ENCODE peak calls at places on chromosomes 6 and 20, in four cellular contexts. L is fibroblast of villous mesenchyme, Y is nephron progenitor cell, K is NCI-H1694. W is an unnamed sample.

GRCh38 chr20:62356948-62357667 is 10.0 kb downstream of the LAMA5 start:
- DNase-seq in Y (no peak), L (peak), K (no peak), W (no peak)

GRCh38 chr6:42935322-42935721 is 6.0 kb downstream of the CNPY3 start:
- DNase-seq in K (no peak), Y (no peak), L (no peak), W (no peak)

GRCh38 chr6:89678531-89678930 is 40.0 kb upstream of the LYRM2 start:
- DNase-seq in Y (no peak), K (no peak), L (no peak), W (no peak)

GRCh38 chr6:45422541-45423110 is 44.9 kb upstream of the SUPT3H start:
- DNase-seq in L (no peak), K (no peak), Y (peak), W (no peak)

GRCh38 chr20:35312348-35312747 is 20.1 kb upstream of the FAM83C start:
- DNase-seq in Y (no peak), L (peak), K (no peak), W (no peak)

GRCh38 chr20:37474386-37474785 is 46.7 kb upstream of the NNAT start:
- DNase-seq in Y (no peak), K (no peak), L (no peak), W (no peak)

GRCh38 chr6:82006027-82006738 is 241.4 kb downstream of the IBTK start:
- DNase-seq in Y (no peak), K (peak), L (peak), W (no peak)

GRCh38 chr6:144055121-144055931 is 40.0 kb downstream of the SF3B5 start:
- DNase-seq in Y (no peak), L (no peak), K (no peak), W (no peak)

GRCh38 chr20:15867899-15868298 is 705.3 kb downstream of the KIF16B start:
- DNase-seq in L (no peak), K (no peak), Y (no peak), W (no peak)

GRCh38 chr6:143594647-143595046 is 83.1 kb upstream of the PHACTR2 start:
- DNase-seq in K (no peak), Y (no peak), L (peak), W (peak)

GRCh38 chr6:169993861-169994481 is 242.5 kb downstream of the ERMARD start:
- DNase-seq in L (no peak), Y (no peak), K (no peak), W (no peak)

GRCh38 chr6:157236040-157236725 is 87.1 kb downstream of the TMEM242 start:
- DNase-seq in L (no peak), Y (peak), K (no peak), W (no peak)

GRCh38 chr6:42979523-42980177 is 669 bp upstream of the PEX6 start:
- DNase-seq in L (no peak), Y (no peak), K (no peak), W (no peak)

GRCh38 chr20:381581-382290 is 1.2 kb downstream of the TRIB3 start:
- DNase-seq in L (peak), K (peak), Y (peak), W (no peak)

GRCh38 chr6:28929887-28930620 is 6.3 kb upstream of the TRIM27 start:
- DNase-seq in Y (no peak), K (no peak), L (no peak), W (no peak)

GRCh38 chr6:34341481-34341971 is 50.9 kb downstream of the NUDT3 start:
- DNase-seq in Y (no peak), L (peak), K (no peak), W (no peak)

GRCh38 chr6:160260283-160261119 is 1.9 kb upstream of the SLC22A2 start:
- DNase-seq in Y (no peak), L (peak), K (no peak), W (no peak)

GRCh38 chr6:76867182-76867581 is 596.1 kb downstream of the HTR1B start:
- DNase-seq in Y (no peak), L (no peak), K (no peak), W (no peak)

GRCh38 chr20:6665161-6665560 is 102.3 kb upstream of the BMP2 start:
- DNase-seq in L (peak), Y (no peak), K (no peak), W (no peak)

GRCh38 chr6:89433637-89434499 is 916 bp downstream of the ANKRD6 start:
- DNase-seq in K (no peak), L (no peak), Y (peak), W (no peak)

GRCh38 chr6:169101036-169101805 is 152.4 kb downstream of the THBS2 start:
- DNase-seq in Y (no peak), L (no peak), K (no peak), W (no peak)

GRCh38 chr6:50185006-50185405 is 135.3 kb upstream of the DEFB112 start:
- DNase-seq in Y (no peak), K (no peak), L (no peak), W (no peak)

GRCh38 chr6:55943329-55943728 is 67.9 kb upstream of the BMP5 start:
- DNase-seq in K (no peak), L (no peak), Y (no peak), W (no peak)

GRCh38 chr6:139243531-139243930 is 48.3 kb downstream of the TXLNB start:
- DNase-seq in K (no peak), Y (no peak), L (peak), W (no peak)

GRCh38 chr20:62768815-62769287 is 27.4 kb upstream of the MRGBP start:
- DNase-seq in K (peak), L (peak), Y (no peak), W (no peak)

GRCh38 chr6:39881851-39882566 is 52.3 kb downstream of the MOCS1 start:
- DNase-seq in K (no peak), Y (no peak), L (peak), W (no peak)

GRCh38 chr20:24915440-24915839 is 33.6 kb upstream of the CST7 start:
- DNase-seq in Y (no peak), K (no peak), L (no peak), W (no peak)

GRCh38 chr6:163457637-163458561 is 43.4 kb downstream of the QKI start:
- DNase-seq in K (no peak), Y (no peak), L (peak), W (no peak)

GRCh38 chr20:48691523-48691922 is 136.3 kb downstream of the PREX1 start:
- DNase-seq in Y (no peak), L (no peak), K (no peak), W (peak)

GRCh38 chr20:23142162-23143050 is 56.3 kb upstream of the CD93 start:
- DNase-seq in K (no peak), Y (no peak), L (no peak), W (no peak)

GRCh38 chr20:58870293-58871014 is 17.9 kb downstream of the GNAS start:
- DNase-seq in K (no peak), L (peak), Y (peak), W (peak)

GRCh38 chr20:63520939-63521601 is 505 bp downstream of the PPDPF start:
- DNase-seq in L (peak), Y (peak), K (peak), W (peak)

GRCh38 chr6:15364401-15365037 is 118.7 kb downstream of the JARID2 start:
- DNase-seq in L (no peak), K (no peak), Y (no peak), W (no peak)

GRCh38 chr20:24318569-24319352 is 150.7 kb upstream of the SYNDIG1 start:
- DNase-seq in L (no peak), K (no peak), Y (no peak), W (no peak)

GRCh38 chr6:35562060-35562459 is 49.4 kb upstream of the TULP1 start:
- DNase-seq in K (no peak), Y (no peak), L (no peak), W (no peak)

GRCh38 chr6:130675072-130675471 is 152.1 kb upstream of the SMLR1 start:
- DNase-seq in L (peak), Y (no peak), K (no peak), W (no peak)

W was measured in nucleus accumbens.